ENCODE peak calls at places on chromosomes 2 and 18, in five cellular contexts. One of them, this sample, is unnamed.

GRCh38 chr2:230921806-230922595 is 3.0 kb downstream of the GPR55 start:
- DNase-seq in WERI-Rb-1: no peak
- DNase-seq in heart left ventricle: no peak
- DNase-seq in nephron progenitor cell: no peak
- DNase-seq in kidney epithelial cell: no peak
- DNase-seq in this sample: no peak

GRCh38 chr2:137928547-137929503 is 35.4 kb upstream of the HNMT start:
- DNase-seq in heart left ventricle: no peak
- DNase-seq in nephron progenitor cell: no peak
- DNase-seq in kidney epithelial cell: peak
- DNase-seq in WERI-Rb-1: peak
- DNase-seq in this sample: no peak

GRCh38 chr2:138516030-138516704 is 14.6 kb downstream of the SPOPL start:
- DNase-seq in WERI-Rb-1: no peak
- DNase-seq in nephron progenitor cell: no peak
- DNase-seq in kidney epithelial cell: peak
- DNase-seq in heart left ventricle: no peak
- DNase-seq in this sample: no peak

GRCh38 chr2:240595381-240596079 is 9.0 kb downstream of the CAPN10 start:
- DNase-seq in WERI-Rb-1: peak
- DNase-seq in kidney epithelial cell: no peak
- DNase-seq in nephron progenitor cell: peak
- DNase-seq in heart left ventricle: no peak
- DNase-seq in this sample: peak

GRCh38 chr2:191187105-191187829 is 36.5 kb upstream of the STAT4 start:
- DNase-seq in nephron progenitor cell: no peak
- DNase-seq in kidney epithelial cell: no peak
- DNase-seq in WERI-Rb-1: no peak
- DNase-seq in heart left ventricle: no peak
- DNase-seq in this sample: no peak

GRCh38 chr18:23837591-23837990 is 148.3 kb downstream of the LAMA3 start:
- DNase-seq in WERI-Rb-1: no peak
- DNase-seq in kidney epithelial cell: peak
- DNase-seq in heart left ventricle: no peak
- DNase-seq in nephron progenitor cell: no peak
- DNase-seq in this sample: no peak

GRCh38 chr2:2219984-2220383 is 111.1 kb downstream of the MYT1L start:
- DNase-seq in kidney epithelial cell: no peak
- DNase-seq in heart left ventricle: no peak
- DNase-seq in WERI-Rb-1: no peak
- DNase-seq in nephron progenitor cell: no peak
- DNase-seq in this sample: no peak

GRCh38 chr2:70641263-70641784 is 87.7 kb upstream of the TGFA start:
- DNase-seq in heart left ventricle: no peak
- DNase-seq in WERI-Rb-1: no peak
- DNase-seq in nephron progenitor cell: no peak
- DNase-seq in kidney epithelial cell: no peak
- DNase-seq in this sample: no peak

GRCh38 chr2:180720861-180721260 is 259.5 kb upstream of the UBE2E3 start:
- DNase-seq in heart left ventricle: no peak
- DNase-seq in kidney epithelial cell: no peak
- DNase-seq in WERI-Rb-1: no peak
- DNase-seq in nephron progenitor cell: no peak
- DNase-seq in this sample: no peak

GRCh38 chr2:134739879-134740301 is 21.1 kb upstream of the TMEM163 start:
- DNase-seq in heart left ventricle: no peak
- DNase-seq in nephron progenitor cell: no peak
- DNase-seq in kidney epithelial cell: no peak
- DNase-seq in WERI-Rb-1: no peak
- DNase-seq in this sample: no peak

GRCh38 chr18:27428120-27428519 is 243.0 kb upstream of the CHST9 start:
- DNase-seq in WERI-Rb-1: peak
- DNase-seq in nephron progenitor cell: no peak
- DNase-seq in kidney epithelial cell: no peak
- DNase-seq in heart left ventricle: no peak
- DNase-seq in this sample: no peak

DNA sequence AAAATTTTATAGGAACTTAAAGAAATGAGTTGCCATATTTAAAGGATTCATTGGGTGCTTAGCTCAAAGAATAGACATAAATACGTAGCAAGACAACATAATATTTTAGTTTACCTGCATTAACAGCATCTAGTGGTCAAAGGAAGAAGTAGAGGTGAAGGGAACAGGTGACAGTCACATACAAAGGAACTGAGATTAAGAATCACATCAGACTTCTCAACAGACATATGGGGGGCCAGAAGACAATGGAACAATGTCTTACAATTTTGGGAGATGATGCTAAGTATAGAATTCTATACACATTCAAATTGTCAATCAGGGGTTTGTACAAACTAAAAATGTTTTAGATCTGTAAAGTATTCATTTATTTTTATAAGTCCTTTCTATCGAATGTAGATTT is 38.6 kb upstream of the CCDC102B start:
- DNase-seq in kidney epithelial cell: no peak
- DNase-seq in heart left ventricle: no peak
- DNase-seq in nephron progenitor cell: no peak
- DNase-seq in WERI-Rb-1: no peak
- DNase-seq in this sample: no peak
- TF ChIP-seq CTCF in kidney epithelial cell: no peak
- TF ChIP-seq CTCF in heart left ventricle: no peak
- TF ChIP-seq CTCF in nephron progenitor cell: no peak
- TF ChIP-seq CTCF in WERI-Rb-1: no peak
- TF ChIP-seq CTCF in this sample: no peak

DNA sequence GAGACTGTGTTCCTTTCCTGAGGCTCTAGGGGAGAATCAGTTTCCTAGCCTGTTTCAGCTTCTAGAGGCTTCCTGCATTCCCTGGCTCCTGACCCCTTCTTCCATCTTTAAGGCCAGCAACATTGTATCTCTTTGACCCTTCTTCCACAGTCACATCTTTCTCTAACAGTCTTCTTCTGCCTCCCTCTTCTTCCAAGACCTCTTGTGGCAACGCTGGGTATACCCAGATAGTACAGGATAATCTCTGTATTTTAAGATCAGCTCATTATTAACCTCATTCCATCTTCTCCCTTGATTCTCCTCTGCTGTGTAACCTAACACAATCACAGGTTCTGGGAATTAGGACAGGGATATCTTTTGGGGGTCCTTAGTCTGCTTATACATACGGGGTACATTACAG is 8.9 kb upstream of the MYL12A start:
- DNase-seq in WERI-Rb-1: peak
- DNase-seq in nephron progenitor cell: no peak
- DNase-seq in heart left ventricle: no peak
- DNase-seq in kidney epithelial cell: no peak
- DNase-seq in this sample: no peak
- TF ChIP-seq CTCF in WERI-Rb-1: peak
- TF ChIP-seq CTCF in nephron progenitor cell: no peak
- TF ChIP-seq CTCF in heart left ventricle: no peak
- TF ChIP-seq CTCF in kidney epithelial cell: no peak
- TF ChIP-seq CTCF in this sample: no peak

DNA sequence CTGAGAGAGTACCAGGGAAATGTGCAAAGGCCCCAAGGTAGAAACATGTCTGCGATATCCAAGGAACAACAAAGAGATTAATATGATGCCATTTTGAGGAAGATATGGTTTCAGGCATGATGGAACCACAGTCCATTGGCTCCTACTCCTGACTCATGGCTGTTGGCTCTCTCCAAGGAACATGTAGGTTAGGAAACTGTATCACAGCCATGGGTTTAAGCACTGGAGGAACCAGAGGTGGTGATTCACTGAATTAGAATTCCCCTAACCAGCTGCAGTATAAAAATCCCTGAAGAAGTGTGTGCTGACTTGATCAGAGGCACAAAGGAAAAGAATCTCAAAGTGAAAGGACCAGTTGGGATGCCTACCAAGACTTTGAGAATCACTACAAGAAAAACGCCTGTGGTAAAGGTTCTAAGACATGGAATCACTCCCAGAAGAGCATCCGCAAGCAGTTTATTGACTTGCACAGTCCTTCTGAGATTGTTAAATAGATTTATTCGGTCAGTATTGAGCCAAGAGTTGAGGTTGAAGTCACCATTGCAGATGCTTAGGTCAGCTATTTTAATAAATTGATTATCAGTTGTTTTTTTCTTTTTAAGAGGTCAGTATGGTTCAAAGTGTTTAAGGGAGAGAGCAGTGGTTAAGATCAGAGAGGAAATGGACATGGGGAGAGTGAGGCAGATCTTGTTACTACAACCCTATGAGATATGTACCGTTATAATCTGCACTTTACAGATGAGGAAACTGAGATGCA is 110.7 kb upstream of the OTX1 start:
- DNase-seq in WERI-Rb-1: no peak
- DNase-seq in kidney epithelial cell: peak
- DNase-seq in heart left ventricle: no peak
- DNase-seq in nephron progenitor cell: no peak
- DNase-seq in this sample: no peak
- TF ChIP-seq CTCF in WERI-Rb-1: no peak
- TF ChIP-seq CTCF in kidney epithelial cell: no peak
- TF ChIP-seq CTCF in heart left ventricle: no peak
- TF ChIP-seq CTCF in nephron progenitor cell: no peak
- TF ChIP-seq CTCF in this sample: no peak

DNA sequence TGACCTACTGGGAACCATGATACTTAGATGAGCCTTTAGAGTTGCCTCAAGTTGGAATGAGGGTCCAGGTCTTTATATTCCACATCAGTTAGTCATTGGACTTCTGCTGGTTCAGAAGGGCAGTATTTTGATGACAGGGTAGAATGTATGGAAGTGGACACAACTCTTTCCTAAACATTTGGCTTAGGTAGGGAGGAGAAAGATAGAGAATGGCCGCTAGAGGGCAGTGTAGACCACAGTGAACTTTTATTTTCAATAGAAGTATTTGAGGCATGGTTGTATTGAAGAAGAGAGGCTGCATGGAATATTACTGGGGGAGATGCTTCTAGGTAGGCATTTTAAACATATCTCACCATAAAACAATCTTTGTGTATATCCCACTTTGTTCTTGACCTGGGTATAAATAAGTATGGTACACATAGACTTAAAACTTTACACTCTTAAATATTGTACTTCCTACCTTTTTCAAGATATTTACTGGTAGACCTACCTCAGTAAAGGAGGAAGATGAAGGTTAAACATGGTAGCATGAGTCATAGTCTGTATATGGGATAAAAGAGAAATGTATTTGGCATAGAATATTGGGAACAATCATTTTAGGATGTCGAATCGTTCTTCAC is 497.6 kb upstream of the FAM98A start:
- DNase-seq in heart left ventricle: peak
- DNase-seq in kidney epithelial cell: no peak
- DNase-seq in WERI-Rb-1: peak
- DNase-seq in nephron progenitor cell: peak
- DNase-seq in this sample: peak
- TF ChIP-seq CTCF in heart left ventricle: peak
- TF ChIP-seq CTCF in kidney epithelial cell: peak
- TF ChIP-seq CTCF in WERI-Rb-1: peak
- TF ChIP-seq CTCF in nephron progenitor cell: peak
- TF ChIP-seq CTCF in this sample: peak

GRCh38 chr2:168528469-168528868 is 72.4 kb downstream of the CERS6 start:
- DNase-seq in kidney epithelial cell: no peak
- DNase-seq in heart left ventricle: no peak
- DNase-seq in WERI-Rb-1: no peak
- DNase-seq in nephron progenitor cell: no peak
- DNase-seq in this sample: no peak

GRCh38 chr2:168530980-168531379 is 74.9 kb downstream of the CERS6 start:
- DNase-seq in WERI-Rb-1: no peak
- DNase-seq in nephron progenitor cell: no peak
- DNase-seq in heart left ventricle: no peak
- DNase-seq in kidney epithelial cell: no peak
- DNase-seq in this sample: no peak

GRCh38 chr2:168529900-168530561 is 74.0 kb downstream of the CERS6 start:
- DNase-seq in WERI-Rb-1: no peak
- DNase-seq in nephron progenitor cell: no peak
- DNase-seq in heart left ventricle: no peak
- DNase-seq in kidney epithelial cell: no peak
- DNase-seq in this sample: no peak

GRCh38 chr2:168528016-168528415 is 71.9 kb downstream of the CERS6 start:
- DNase-seq in WERI-Rb-1: no peak
- DNase-seq in nephron progenitor cell: no peak
- DNase-seq in heart left ventricle: no peak
- DNase-seq in kidney epithelial cell: no peak
- DNase-seq in this sample: no peak

GRCh38 chr2:168529054-168529833 is 73.2 kb downstream of the CERS6 start:
- DNase-seq in nephron progenitor cell: no peak
- DNase-seq in WERI-Rb-1: no peak
- DNase-seq in kidney epithelial cell: no peak
- DNase-seq in heart left ventricle: no peak
- DNase-seq in this sample: no peak
- TF ChIP-seq CTCF in nephron progenitor cell: no peak
- TF ChIP-seq CTCF in WERI-Rb-1: no peak
- TF ChIP-seq CTCF in kidney epithelial cell: no peak
- TF ChIP-seq CTCF in heart left ventricle: no peak
- TF ChIP-seq CTCF in this sample: no peak

GRCh38 chr2:105454801-105455485 is 56.1 kb upstream of the FHL2 start:
- DNase-seq in heart left ventricle: no peak
- DNase-seq in kidney epithelial cell: peak
- DNase-seq in nephron progenitor cell: no peak
- DNase-seq in WERI-Rb-1: peak
- DNase-seq in this sample: peak
- TF ChIP-seq CTCF in heart left ventricle: peak
- TF ChIP-seq CTCF in kidney epithelial cell: peak
- TF ChIP-seq CTCF in nephron progenitor cell: no peak
- TF ChIP-seq CTCF in WERI-Rb-1: peak
- TF ChIP-seq CTCF in this sample: no peak

GRCh38 chr2:174574657-174575056 is 22.9 kb downstream of the WIPF1 start:
- DNase-seq in kidney epithelial cell: no peak
- DNase-seq in heart left ventricle: no peak
- DNase-seq in WERI-Rb-1: no peak
- DNase-seq in nephron progenitor cell: no peak
- DNase-seq in this sample: no peak

GRCh38 chr2:174575124-174575776 is 22.4 kb downstream of the WIPF1 start:
- DNase-seq in nephron progenitor cell: no peak
- DNase-seq in WERI-Rb-1: no peak
- DNase-seq in kidney epithelial cell: no peak
- DNase-seq in heart left ventricle: no peak
- DNase-seq in this sample: no peak

GRCh38 chr2:174580951-174581350 is 16.7 kb downstream of the WIPF1 start:
- DNase-seq in WERI-Rb-1: no peak
- DNase-seq in heart left ventricle: no peak
- DNase-seq in nephron progenitor cell: no peak
- DNase-seq in kidney epithelial cell: no peak
- DNase-seq in this sample: no peak

GRCh38 chr2:174581543-174581942 is 16.1 kb downstream of the WIPF1 start:
- DNase-seq in kidney epithelial cell: no peak
- DNase-seq in heart left ventricle: no peak
- DNase-seq in nephron progenitor cell: no peak
- DNase-seq in WERI-Rb-1: no peak
- DNase-seq in this sample: no peak

DNA sequence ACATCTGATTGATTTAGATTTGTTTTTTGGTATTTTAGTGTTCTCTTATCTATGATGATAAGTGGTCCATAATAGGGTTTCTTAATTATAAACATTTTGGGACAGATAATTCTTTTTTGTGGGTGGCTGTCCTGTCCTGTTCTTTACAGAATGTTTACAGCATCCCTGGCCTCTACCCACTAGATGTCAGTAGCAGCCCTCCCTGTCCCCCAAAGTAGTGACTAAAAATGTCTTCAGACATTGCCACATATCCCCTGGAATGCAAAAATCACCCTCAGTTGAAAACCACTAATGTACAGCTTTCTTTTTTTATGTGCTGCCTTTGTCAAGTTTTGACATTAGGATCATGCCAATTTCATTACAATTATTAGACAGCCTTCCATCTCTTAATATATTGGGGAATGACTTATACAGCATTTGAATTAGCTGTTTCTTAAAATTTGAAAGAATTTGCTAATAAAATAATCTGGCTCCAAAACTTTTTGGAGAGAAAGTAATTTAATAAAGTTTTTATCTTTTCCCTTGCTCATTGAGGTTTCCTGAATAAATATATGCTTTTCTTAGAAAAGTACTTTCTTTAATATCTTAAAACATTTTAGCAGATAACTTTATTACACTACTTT is 19.5 kb downstream of the WIPF1 start:
- DNase-seq in WERI-Rb-1: no peak
- DNase-seq in kidney epithelial cell: no peak
- DNase-seq in nephron progenitor cell: no peak
- DNase-seq in heart left ventricle: no peak
- DNase-seq in this sample: no peak
- TF ChIP-seq CTCF in WERI-Rb-1: peak
- TF ChIP-seq CTCF in kidney epithelial cell: peak
- TF ChIP-seq CTCF in nephron progenitor cell: peak
- TF ChIP-seq CTCF in heart left ventricle: peak
- TF ChIP-seq CTCF in this sample: no peak